ENCODE peak calls at places on chromosomes 3 and 15, in seven cellular contexts. One of them, this sample, is unnamed.
A peak's percentile ranks its signal among the peaks of the same experiment; 100 is the strongest.

GRCh38 chr3:157333551-157333991 is 103.1 kb upstream of the PTX3 start:
- DNase-seq in K562: no peak
- DNase-seq in HepG2: no peak
- DNase-seq in GM12878: no peak
- DNase-seq in A549: no peak
- DNase-seq in HCT116: no peak
- DNase-seq in H1: no peak
- DNase-seq in this sample: peak; percentile 90

GRCh38 chr3:43162573-43163084 is 56.8 kb upstream of the POMGNT2 start:
- DNase-seq in K562: no peak
- DNase-seq in HepG2: no peak
- DNase-seq in GM12878: no peak
- DNase-seq in A549: no peak
- DNase-seq in HCT116: no peak
- DNase-seq in H1: no peak
- DNase-seq in this sample: no peak

GRCh38 chr15:83734487-83734886 is 80.6 kb downstream of the ADAMTSL3 start:
- DNase-seq in K562: no peak
- DNase-seq in HepG2: no peak
- DNase-seq in GM12878: no peak
- DNase-seq in A549: no peak
- DNase-seq in HCT116: peak; percentile 18
- DNase-seq in H1: no peak
- DNase-seq in this sample: no peak

GRCh38 chr3:12286927-12287726 is 1.7 kb upstream of the PPARG start:
- DNase-seq in K562: no peak
- DNase-seq in HepG2: no peak
- DNase-seq in GM12878: no peak
- DNase-seq in A549: peak; percentile 22
- DNase-seq in HCT116: no peak
- DNase-seq in H1: no peak
- DNase-seq in this sample: no peak

GRCh38 chr3:29440321-29441019 is 159.6 kb downstream of the RBMS3 start:
- DNase-seq in K562: no peak
- DNase-seq in HepG2: no peak
- DNase-seq in GM12878: no peak
- DNase-seq in A549: no peak
- DNase-seq in HCT116: no peak
- DNase-seq in H1: no peak
- DNase-seq in this sample: no peak

GRCh38 chr15:47872869-47873301 is 155.6 kb downstream of the SEMA6D start:
- DNase-seq in K562: no peak
- DNase-seq in HepG2: no peak
- DNase-seq in GM12878: no peak
- DNase-seq in A549: no peak
- DNase-seq in HCT116: no peak
- DNase-seq in H1: no peak
- DNase-seq in this sample: no peak

GRCh38 chr3:197435426-197435825 is 120.3 kb downstream of the BDH1 start:
- DNase-seq in K562: no peak
- DNase-seq in HepG2: no peak
- DNase-seq in GM12878: no peak
- DNase-seq in A549: no peak
- DNase-seq in HCT116: no peak
- DNase-seq in H1: no peak
- DNase-seq in this sample: no peak

GRCh38 chr3:66115858-66116654 is 77.3 kb upstream of the MAGI1 start:
- DNase-seq in K562: no peak
- DNase-seq in HepG2: peak; percentile 81
- DNase-seq in GM12878: no peak
- DNase-seq in A549: peak; percentile 59
- DNase-seq in HCT116: peak; percentile 64
- DNase-seq in H1: peak; percentile 54
- DNase-seq in this sample: peak; percentile 98

GRCh38 chr3:116040152-116040551 is 405.1 kb downstream of the LSAMP start:
- DNase-seq in K562: no peak
- DNase-seq in HepG2: no peak
- DNase-seq in GM12878: no peak
- DNase-seq in A549: no peak
- DNase-seq in HCT116: no peak
- DNase-seq in H1: no peak
- DNase-seq in this sample: no peak

GRCh38 chr3:183653209-183654064 is 18.0 kb downstream of the KLHL24 start:
- DNase-seq in K562: no peak
- DNase-seq in HepG2: no peak
- DNase-seq in GM12878: no peak
- DNase-seq in A549: peak; percentile 23
- DNase-seq in HCT116: peak; percentile 23
- DNase-seq in H1: no peak
- DNase-seq in this sample: no peak

GRCh38 chr3:124584552-124585391 is 145.5 kb upstream of the UMPS start:
- DNase-seq in K562: peak; percentile 72
- DNase-seq in HepG2: peak; percentile 73
- DNase-seq in GM12878: no peak
- DNase-seq in A549: peak; percentile 69
- DNase-seq in HCT116: peak; percentile 38
- DNase-seq in H1: no peak
- DNase-seq in this sample: peak; percentile 22

GRCh38 chr15:77420610-77421369 is at the start of gene HMG20A:
- DNase-seq in K562: peak; percentile 65
- DNase-seq in HepG2: peak; percentile 80
- DNase-seq in GM12878: peak; percentile 80
- DNase-seq in A549: peak; percentile 93
- DNase-seq in HCT116: peak; percentile 86
- DNase-seq in H1: no peak
- DNase-seq in this sample: peak; percentile 87

GRCh38 chr3:171939578-171939977 is 96.4 kb downstream of the TMEM212 start:
- DNase-seq in K562: no peak
- DNase-seq in HepG2: no peak
- DNase-seq in GM12878: no peak
- DNase-seq in A549: no peak
- DNase-seq in HCT116: no peak
- DNase-seq in H1: no peak
- DNase-seq in this sample: no peak

GRCh38 chr15:25474251-25474650 is 35.4 kb upstream of the UBE3A start:
- DNase-seq in K562: no peak
- DNase-seq in HepG2: no peak
- DNase-seq in GM12878: no peak
- DNase-seq in A549: no peak
- DNase-seq in HCT116: no peak
- DNase-seq in H1: no peak
- DNase-seq in this sample: no peak

DNA sequence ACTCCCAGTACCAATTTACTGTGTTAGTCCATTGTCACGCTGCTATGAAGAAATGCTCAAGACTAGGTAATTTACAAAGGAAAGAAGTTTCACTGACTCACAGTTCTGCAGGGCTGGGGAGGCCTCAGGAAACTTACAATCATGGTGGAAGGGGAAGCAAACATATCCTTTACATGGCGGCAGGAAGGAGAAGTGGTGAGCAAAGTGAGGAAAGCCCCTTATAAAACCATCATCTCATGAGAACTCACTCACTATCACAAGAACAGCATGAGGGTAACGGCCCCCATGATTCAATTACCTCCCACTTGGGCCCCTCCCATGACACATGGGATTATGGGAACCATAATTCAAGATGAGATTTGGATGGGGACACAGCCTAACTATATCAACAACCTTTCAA is 20.2 kb downstream of the USF3 start:
- DNase-seq in K562: no peak
- DNase-seq in HepG2: no peak
- DNase-seq in GM12878: no peak
- DNase-seq in A549: no peak
- DNase-seq in HCT116: no peak
- DNase-seq in H1: no peak
- DNase-seq in this sample: no peak
- TF ChIP-seq RAD21 in K562: no peak
- TF ChIP-seq RAD21 in HepG2: no peak
- TF ChIP-seq RAD21 in GM12878: no peak
- TF ChIP-seq RAD21 in A549: no peak
- TF ChIP-seq RAD21 in HCT116: no peak
- TF ChIP-seq RAD21 in H1: no peak
- TF ChIP-seq RAD21 in this sample: no peak

GRCh38 chr3:141431411-141432378 is 55.1 kb upstream of the RASA2 start:
- DNase-seq in K562: no peak
- DNase-seq in HepG2: peak; percentile 95
- DNase-seq in GM12878: no peak
- DNase-seq in A549: no peak
- DNase-seq in HCT116: no peak
- DNase-seq in H1: no peak
- DNase-seq in this sample: no peak
- TF ChIP-seq POLR2A in K562: no peak
- TF ChIP-seq POLR2A in HepG2: peak; percentile 61
- TF ChIP-seq POLR2A in GM12878: no peak
- TF ChIP-seq POLR2A in A549: no peak
- TF ChIP-seq POLR2A in HCT116: no peak
- TF ChIP-seq POLR2A in H1: no peak
- TF ChIP-seq POLR2A in this sample: no peak

GRCh38 chr15:62254137-62254934 is 89.3 kb upstream of the C2CD4B start:
- DNase-seq in K562: peak; percentile 70
- DNase-seq in HepG2: peak; percentile 59
- DNase-seq in GM12878: no peak
- DNase-seq in A549: peak; percentile 64
- DNase-seq in HCT116: peak; percentile 49
- DNase-seq in H1: peak; percentile 34
- DNase-seq in this sample: peak; percentile 43
- TF ChIP-seq RAD21 in K562: peak; percentile 55
- TF ChIP-seq RAD21 in HepG2: peak; percentile 53
- TF ChIP-seq RAD21 in GM12878: peak; percentile 47
- TF ChIP-seq RAD21 in A549: peak; percentile 71
- TF ChIP-seq RAD21 in HCT116: peak; percentile 58
- TF ChIP-seq RAD21 in H1: peak; percentile 66
- TF ChIP-seq RAD21 in this sample: peak; percentile 56

GRCh38 chr15:40275954-40276353 is 6.9 kb downstream of the ANKRD63 start:
- DNase-seq in K562: no peak
- DNase-seq in HepG2: no peak
- DNase-seq in GM12878: no peak
- DNase-seq in A549: no peak
- DNase-seq in HCT116: no peak
- DNase-seq in H1: no peak
- DNase-seq in this sample: no peak
- TF ChIP-seq POLR2A in K562: no peak
- TF ChIP-seq POLR2A in HepG2: no peak
- TF ChIP-seq POLR2A in GM12878: no peak
- TF ChIP-seq POLR2A in A549: no peak
- TF ChIP-seq POLR2A in HCT116: no peak
- TF ChIP-seq POLR2A in H1: no peak
- TF ChIP-seq POLR2A in this sample: no peak

DNA sequence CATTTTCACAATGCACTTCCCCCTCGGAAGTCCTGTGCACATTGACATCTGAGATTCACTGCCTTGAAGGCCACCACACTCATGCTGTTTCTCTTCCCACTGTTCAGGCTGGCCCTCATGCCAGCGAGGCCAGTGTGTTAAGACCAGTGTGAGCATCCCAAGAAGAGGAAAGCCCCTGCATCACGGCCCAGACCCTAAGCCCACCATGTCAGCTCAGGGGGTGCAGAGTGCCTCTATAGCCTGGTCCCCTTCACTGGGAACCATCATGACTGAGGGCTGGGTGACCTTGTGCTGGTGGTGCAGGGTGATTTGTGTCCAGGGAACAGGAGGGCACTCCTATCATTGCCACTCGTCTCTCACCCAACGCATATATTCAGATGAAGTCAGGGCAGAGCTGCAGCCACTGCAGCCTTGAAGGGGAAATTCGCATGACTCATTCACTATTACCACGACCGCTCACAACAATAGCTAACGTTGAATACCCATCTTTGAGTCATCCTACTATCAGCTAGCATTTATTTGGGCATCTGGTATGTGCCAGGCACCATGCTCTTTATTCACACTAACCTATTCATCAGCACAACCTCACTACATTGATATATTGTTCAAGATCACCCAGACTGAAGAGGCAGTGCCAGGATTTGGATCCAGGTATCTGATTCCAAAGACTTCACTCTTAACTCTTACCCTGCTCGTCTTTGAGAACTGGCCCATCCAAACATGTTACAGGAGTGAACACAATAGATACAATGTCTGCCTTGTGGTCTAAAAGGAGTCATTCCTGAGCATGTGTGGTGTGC is 58.8 kb upstream of the SLC6A11 start:
- DNase-seq in K562: no peak
- DNase-seq in HepG2: no peak
- DNase-seq in GM12878: no peak
- DNase-seq in A549: peak; percentile 20
- DNase-seq in HCT116: no peak
- DNase-seq in H1: no peak
- DNase-seq in this sample: peak; percentile 13
- TF ChIP-seq RAD21 in K562: no peak
- TF ChIP-seq RAD21 in HepG2: no peak
- TF ChIP-seq RAD21 in GM12878: no peak
- TF ChIP-seq RAD21 in A549: no peak
- TF ChIP-seq RAD21 in HCT116: no peak
- TF ChIP-seq RAD21 in H1: no peak
- TF ChIP-seq RAD21 in this sample: no peak

DNA sequence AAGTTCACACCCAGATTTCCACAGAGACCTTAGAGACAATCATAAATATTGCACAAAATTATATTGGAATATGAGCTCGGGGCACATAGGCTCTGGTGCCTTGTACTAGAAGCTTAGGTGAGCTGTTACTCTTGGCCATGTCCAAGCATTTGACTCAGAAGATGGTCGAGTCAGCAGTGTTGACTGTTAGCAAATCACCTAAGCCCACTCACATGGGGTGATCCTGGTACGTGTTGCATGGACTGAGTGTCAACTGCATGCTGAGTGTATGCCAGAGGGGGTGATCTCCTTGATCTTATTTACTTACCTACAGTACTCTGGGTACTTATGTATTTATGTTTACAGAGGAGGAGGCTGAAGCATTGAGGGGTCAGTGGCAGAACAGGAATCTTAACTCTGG is 14.0 kb downstream of the SMAD3 start:
- DNase-seq in K562: no peak
- DNase-seq in HepG2: no peak
- DNase-seq in GM12878: no peak
- DNase-seq in A549: no peak
- DNase-seq in HCT116: no peak
- DNase-seq in H1: no peak
- DNase-seq in this sample: peak; percentile 62
- TF ChIP-seq POLR2A in K562: no peak
- TF ChIP-seq POLR2A in HepG2: no peak
- TF ChIP-seq POLR2A in GM12878: no peak
- TF ChIP-seq POLR2A in A549: no peak
- TF ChIP-seq POLR2A in HCT116: no peak
- TF ChIP-seq POLR2A in H1: no peak
- TF ChIP-seq POLR2A in this sample: no peak

GRCh38 chr15:100687532-100688215 is 85.3 kb downstream of the ASB7 start:
- DNase-seq in K562: no peak
- DNase-seq in HepG2: no peak
- DNase-seq in GM12878: no peak
- DNase-seq in A549: no peak
- DNase-seq in HCT116: no peak
- DNase-seq in H1: no peak
- DNase-seq in this sample: peak; percentile 86
- TF ChIP-seq RAD21 in K562: no peak
- TF ChIP-seq RAD21 in HepG2: no peak
- TF ChIP-seq RAD21 in GM12878: no peak
- TF ChIP-seq RAD21 in A549: no peak
- TF ChIP-seq RAD21 in HCT116: no peak
- TF ChIP-seq RAD21 in H1: no peak
- TF ChIP-seq RAD21 in this sample: no peak

GRCh38 chr15:52308446-52309153 is 13.0 kb upstream of the MYO5C start:
- DNase-seq in K562: no peak
- DNase-seq in HepG2: no peak
- DNase-seq in GM12878: no peak
- DNase-seq in A549: no peak
- DNase-seq in HCT116: no peak
- DNase-seq in H1: no peak
- DNase-seq in this sample: no peak
- TF ChIP-seq POLR2A in K562: no peak
- TF ChIP-seq POLR2A in HepG2: no peak
- TF ChIP-seq POLR2A in GM12878: no peak
- TF ChIP-seq POLR2A in A549: no peak
- TF ChIP-seq POLR2A in HCT116: no peak
- TF ChIP-seq POLR2A in H1: no peak
- TF ChIP-seq POLR2A in this sample: no peak